ENCODE peak calls at places on chromosomes 4 and X, in ten cellular contexts. L is Panc1, W is IMR-90, B is left ventricle myocardium inferior, E is fibroblast of lung, D is psoas muscle, X is endothelial cell of umbilical vein, H is WERI-Rb-1, J is GM06990, T is pancreas. V is an unnamed sample. For H3K36me3 and H3K27me3, the result is how much of the 10 kb centered on the place peaks cover.

GRCh38 chrX:132692526-132692925 is 203.7 kb upstream of the MBNL3 start:
- DNase-seq in X (no peak), E (no peak), J (no peak), D (no peak), T (no peak), H (no peak), W (no peak), B (no peak), L (no peak), V (no peak)

GRCh38 chr4:94882756-94883155 is 125.0 kb downstream of the BMPR1B start:
- DNase-seq in H (no peak), T (no peak), D (no peak), B (no peak), X (no peak), E (no peak), L (no peak), J (no peak), W (no peak), V (no peak)

GRCh38 chr4:86117781-86118302 is 242.0 kb downstream of the MAPK10 start:
- DNase-seq in B (no peak), D (no peak), T (no peak), W (peak), X (no peak), H (no peak), L (no peak), E (peak), J (no peak), V (peak)

GRCh38 chr4:78693777-78694456 is 82.2 kb upstream of the BMP2K start:
- DNase-seq in H (no peak), W (no peak), B (no peak), L (no peak), X (no peak), E (peak), D (peak), J (no peak), T (no peak), V (peak)

GRCh38 chr4:183173580-183174526 is 74.8 kb downstream of the WWC2 start:
- DNase-seq in J (no peak), L (no peak), E (no peak), B (no peak), X (peak), T (no peak), H (no peak), W (peak), D (no peak), V (no peak)

GRCh38 chr4:53986062-53986461 is 78.3 kb downstream of the CHIC2 start:
- DNase-seq in W (no peak), L (no peak), B (no peak), E (no peak), T (no peak), J (no peak), H (no peak), X (no peak), D (no peak), V (no peak)

GRCh38 chr4:26001816-26002215 is 87.8 kb downstream of the SMIM20 start:
- DNase-seq in D (no peak), T (no peak), L (no peak), E (no peak), W (no peak), B (no peak), J (no peak), H (no peak), X (no peak), V (no peak)

GRCh38 chr4:22670953-22671352 is 21.8 kb upstream of the GBA3 start:
- DNase-seq in D (no peak), W (peak), X (no peak), J (peak), B (no peak), E (peak), H (no peak), T (no peak), L (no peak), V (no peak)

GRCh38 chrX:132209527-132209926 is 9.7 kb downstream of the RAP2C start:
- DNase-seq in E (peak), L (no peak), H (no peak), X (no peak), B (no peak), J (no peak), T (no peak), D (no peak), W (peak), V (no peak)

GRCh38 chr4:89724716-89725115 is 112.2 kb downstream of the SNCA start:
- DNase-seq in X (peak), W (peak), J (no peak), E (peak), L (no peak), D (no peak), T (no peak), B (no peak), H (no peak), V (peak)

GRCh38 chr4:72109364-72109763 is 77.6 kb downstream of the NPFFR2 start:
- DNase-seq in H (no peak), B (no peak), X (no peak), J (no peak), D (no peak), L (no peak), E (no peak), T (no peak), W (no peak), V (no peak)

GRCh38 chr4:166014411-166014810 is 141.4 kb downstream of the TLL1 start:
- DNase-seq in T (no peak), H (no peak), B (no peak), J (no peak), W (no peak), X (no peak), E (no peak), D (no peak), L (peak), V (no peak)

GRCh38 chr4:83083925-83084475 is 30.5 kb downstream of the PLAC8 start:
- DNase-seq in B (no peak), E (no peak), X (peak), L (no peak), W (no peak), H (no peak), T (no peak), D (no peak), J (peak), V (no peak)

GRCh38 chrX:107894038-107894437 is 68.4 kb downstream of the MID2 start:
- DNase-seq in J (peak), B (no peak), W (peak), X (peak), H (peak), E (peak), L (peak), D (no peak), T (no peak), V (no peak)

GRCh38 chrX:134725103-134725690 is 66.9 kb upstream of the PLAC1 start:
- DNase-seq in X (no peak), D (no peak), T (no peak), W (no peak), J (no peak), H (no peak), L (no peak), E (no peak), B (no peak), V (no peak)

GRCh38 chr4:185520119-185520518 is 15.2 kb downstream of the PDLIM3 start:
- DNase-seq in T (no peak), E (peak), B (no peak), X (peak), H (no peak), L (no peak), D (no peak), J (no peak), W (peak), V (no peak)

GRCh38 chr4:95049838-95050237 is 292.1 kb downstream of the BMPR1B start:
- DNase-seq in D (no peak), J (no peak), T (no peak), X (no peak), W (peak), B (no peak), H (no peak), E (peak), L (no peak), V (no peak)

GRCh38 chr4:84780719-84781118 is 185.8 kb downstream of the WDFY3 start:
- DNase-seq in E (no peak), D (no peak), T (no peak), B (no peak), W (no peak), X (no peak), J (no peak), L (no peak), H (no peak), V (no peak)

GRCh38 chr4:41132055-41132683 is 82.2 kb downstream of the APBB2 start:
- DNase-seq in T (peak), L (no peak), X (no peak), J (no peak), E (no peak), H (no peak), D (no peak), B (no peak), W (no peak), V (no peak)

GRCh38 chrX:142089193-142089592 is 115.9 kb downstream of the MAGEC2 start:
- DNase-seq in D (no peak), H (no peak), B (no peak), L (peak), E (peak), T (no peak), X (peak), J (no peak), W (peak), V (no peak)

GRCh38 chr4:17448689-17449088 is 63.2 kb downstream of the QDPR start:
- DNase-seq in J (no peak), W (peak), X (peak), B (no peak), D (no peak), H (no peak), E (peak), L (no peak), T (no peak), V (no peak)

DNA sequence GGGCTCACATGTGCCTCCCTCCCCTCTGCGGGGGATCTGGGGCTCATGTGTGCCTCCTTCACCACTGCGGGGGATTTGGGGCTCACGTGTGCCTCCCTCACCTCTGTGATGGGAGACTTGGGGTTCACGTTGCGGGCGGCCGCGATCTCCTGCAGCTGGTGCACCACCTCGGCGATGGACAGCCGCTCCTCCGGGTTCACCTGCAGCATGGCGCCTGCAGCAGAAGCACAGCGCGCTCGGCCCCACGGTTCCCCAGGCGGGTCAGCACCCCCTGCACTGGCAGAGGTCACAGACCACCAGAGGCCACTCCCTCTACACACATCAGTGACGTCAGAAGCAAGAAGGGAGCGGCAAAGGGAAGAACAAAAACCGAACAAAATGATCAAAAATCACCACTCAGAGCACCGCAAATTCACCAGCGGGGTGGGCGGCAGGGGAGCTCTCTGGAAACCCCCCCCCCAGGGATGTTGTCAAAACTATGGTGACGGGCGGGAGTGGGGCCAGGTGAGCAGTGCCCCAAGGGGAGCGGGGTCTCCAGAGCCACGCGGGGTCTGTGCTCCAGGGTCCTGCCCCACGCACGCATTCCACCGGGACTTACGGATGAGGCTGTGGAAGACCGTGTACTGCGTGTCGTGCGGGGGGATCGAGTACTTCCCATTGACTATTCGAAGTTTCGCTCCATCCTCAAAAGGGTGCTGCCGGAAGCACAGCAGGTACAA is 38.7 kb downstream of the GAK start:
- DNase-seq in T (no peak), J (no peak), D (no peak), E (no peak), X (no peak), L (no peak), B (no peak), H (no peak), W (no peak), V (no peak)
- H3K36me3 ChIP-seq in T (under half), J (under half), D (half or more), E (under half), X (under half), L (under half), B (half or more), H (half or more), W (half or more), V (under half)

GRCh38 chr4:4842476-4843441 is 16.7 kb upstream of the MSX1 start:
- DNase-seq in L (no peak), B (no peak), J (no peak), T (no peak), H (no peak), D (no peak), X (no peak), W (no peak), E (no peak), V (no peak)
- H3K27me3 ChIP-seq in L (under half), B (half or more), J (under half), T (under half), H (under half), D (under half), X (under half), W (under half), E (under half), V (under half)

DNA sequence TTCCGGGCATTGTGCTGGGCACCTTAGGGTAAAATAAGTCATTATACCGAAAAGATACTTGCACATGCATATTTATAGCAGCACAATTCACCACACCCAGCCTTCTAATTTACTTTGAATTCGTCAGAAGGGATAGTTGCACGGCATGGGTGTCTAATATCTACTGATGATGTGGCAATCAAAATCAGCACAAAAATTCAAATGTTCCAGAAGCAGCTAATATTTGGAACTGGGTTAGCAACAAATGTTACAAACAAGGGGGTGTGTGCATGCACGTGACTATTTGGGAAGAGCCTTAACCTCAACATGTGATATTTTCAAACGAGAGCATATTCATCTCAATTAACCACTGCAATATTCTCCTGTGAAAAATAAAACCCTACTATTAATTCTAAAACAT is 79.7 kb upstream of the PRSS48 start:
- DNase-seq in B (no peak), W (no peak), T (no peak), L (no peak), J (no peak), D (peak), E (peak), H (no peak), X (no peak), V (no peak)
- TF ChIP-seq CTCF in B (no peak), W (no peak), T (no peak), L (no peak), J (no peak), D (no peak), E (no peak), H (no peak), X (no peak), V (no peak)

GRCh38 chr4:770022-770421 is 55.9 kb downstream of the CPLX1 start:
- DNase-seq in B (no peak), E (no peak), H (peak), D (no peak), X (no peak), W (peak), J (no peak), L (no peak), T (no peak), V (no peak)
- H3K36me3 ChIP-seq in B (half or more), E (under half), H (half or more), D (half or more), X (under half), W (half or more), J (under half), L (under half), T (under half), V (under half)

DNA sequence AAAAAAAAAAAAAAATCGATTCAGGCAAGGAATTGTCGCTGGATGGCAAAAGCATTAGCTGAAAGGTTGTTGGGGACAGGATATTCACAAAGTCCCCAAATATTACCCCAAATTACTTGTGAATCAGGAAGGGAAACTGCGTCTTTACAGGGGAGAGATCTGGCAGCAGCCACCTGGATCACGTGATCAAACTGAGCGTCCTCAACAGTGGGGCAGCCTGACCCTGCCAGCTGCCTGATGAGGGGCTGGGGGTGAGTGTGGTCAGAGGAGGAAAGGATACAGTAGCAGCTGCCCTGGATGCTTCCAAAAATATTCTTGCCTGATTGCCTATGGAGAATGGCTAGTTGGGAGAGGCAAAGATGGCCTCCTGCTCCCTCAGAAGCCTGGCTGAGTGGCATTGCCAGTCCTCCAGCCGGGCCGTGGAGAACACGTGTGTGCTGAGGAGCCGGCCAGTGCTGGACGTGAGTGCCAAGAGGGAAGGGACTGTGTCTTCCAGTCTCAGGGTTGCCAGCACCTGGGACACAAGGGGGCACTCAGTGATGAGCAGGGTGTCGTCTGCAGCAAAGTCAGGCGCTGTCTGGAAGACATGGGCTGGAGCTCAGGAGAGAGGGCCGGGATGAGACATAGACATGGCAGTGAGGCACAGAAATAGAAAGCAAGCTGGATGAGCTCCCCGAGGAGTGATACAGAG is 3.0 kb upstream of the LAGE3 start:
- DNase-seq in J (no peak), X (no peak), B (no peak), D (no peak), W (no peak), E (no peak), T (no peak), L (no peak), H (no peak), V (no peak)
- H3K27me3 ChIP-seq in J (under half), X (under half), B (under half), D (under half), W (under half), E (under half), T (under half), L (under half), H (under half), V (under half)

DNA sequence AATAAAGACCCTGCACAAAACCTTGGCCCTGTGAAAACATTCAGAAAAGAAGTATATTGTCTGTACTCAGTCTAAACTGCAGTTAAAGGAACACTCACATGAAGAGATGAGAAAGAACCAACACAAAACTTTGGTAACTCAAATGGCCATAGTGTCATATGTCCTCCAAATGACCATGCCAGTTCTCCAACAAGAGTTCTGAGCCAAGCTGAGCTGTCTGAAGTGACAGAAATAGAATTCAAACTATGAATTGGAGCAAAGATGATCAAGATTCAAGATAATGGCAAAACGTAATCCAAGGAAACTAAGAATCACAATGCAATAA is 739.3 kb upstream of the NDST4 start:
- DNase-seq in B (no peak), L (no peak), D (no peak), H (no peak), T (no peak), J (no peak), W (no peak), E (no peak), X (no peak), V (no peak)
- TF ChIP-seq CTCF in B (no peak), L (peak), D (no peak), H (no peak), T (peak), J (no peak), W (no peak), E (no peak), X (no peak), V (no peak)

DNA sequence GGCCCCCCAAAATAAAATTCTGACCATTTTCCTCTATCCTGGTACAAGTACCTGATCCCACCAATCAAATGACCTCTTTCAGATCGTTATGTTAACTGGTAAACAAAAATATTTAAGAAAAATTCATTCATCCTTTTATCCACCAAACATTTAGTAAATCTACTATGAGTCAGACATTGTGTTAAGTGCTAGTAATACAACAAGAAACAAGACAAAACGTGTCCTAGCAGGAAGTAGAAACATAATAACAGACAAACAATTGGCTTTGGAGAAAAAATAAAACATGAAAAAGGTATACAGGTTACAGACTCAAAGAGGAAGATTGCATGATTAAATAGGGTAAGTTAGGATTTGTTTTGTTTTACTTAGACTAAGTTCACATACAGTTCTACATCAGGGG is 43.7 kb downstream of the ANTXR2 start:
- DNase-seq in D (no peak), W (no peak), L (no peak), B (no peak), X (no peak), H (no peak), E (no peak), T (no peak), J (no peak), V (no peak)
- H3K36me3 ChIP-seq in D (under half), W (under half), L (under half), B (half or more), X (under half), H (under half), E (under half), T (under half), J (under half), V (under half)

GRCh38 chr4:8910822-8911310 is 39.2 kb upstream of the HMX1 start:
- DNase-seq in T (no peak), L (no peak), E (no peak), D (no peak), H (peak), B (no peak), W (no peak), X (no peak), J (no peak), V (no peak)
- H3K27me3 ChIP-seq in T (under half), L (under half), E (under half), D (under half), H (under half), B (half or more), W (under half), X (under half), J (under half), V (under half)

DNA sequence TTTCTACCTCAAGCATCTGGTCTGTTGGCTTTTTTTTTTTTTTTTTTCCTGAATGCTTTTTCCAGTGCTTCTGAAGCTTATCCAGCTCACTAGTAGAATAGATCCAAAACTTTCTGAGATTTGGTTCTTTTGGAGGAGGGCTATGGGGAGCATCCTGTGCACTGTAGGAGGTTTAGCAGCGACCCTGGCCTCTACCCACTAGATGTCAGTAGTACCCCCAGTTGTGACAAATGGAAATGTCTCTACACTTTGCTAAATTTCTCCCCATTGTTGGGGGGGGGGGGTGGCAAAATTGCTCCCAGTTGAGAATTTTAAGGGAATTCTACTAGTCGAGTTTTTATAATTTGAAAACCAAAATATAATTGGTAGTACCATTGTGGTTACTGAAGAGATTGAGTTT is 23.0 kb upstream of the PPA2 start:
- DNase-seq in W (no peak), J (no peak), X (no peak), L (no peak), D (no peak), T (no peak), E (no peak), H (no peak), B (no peak), V (no peak)
- TF ChIP-seq CTCF in W (no peak), J (peak), X (no peak), L (no peak), D (no peak), T (no peak), E (no peak), H (peak), B (peak), V (no peak)

V was measured in BJ.